ENCODE peak calls at places on chromosomes 12 and 14, in four cellular contexts. P, W, F and U are unnamed samples.

GRCh38 chr12:24746021-24746671 is 202.8 kb downstream of the BCAT1 start:
- DNase-seq in P (no peak), W (no peak), F (no peak), U (no peak)

GRCh38 chr14:72629534-72629933 is 264.4 kb downstream of the DPF3 start:
- DNase-seq in P (no peak), W (no peak), F (no peak), U (no peak)

GRCh38 chr12:110741795-110742717 is 635 bp downstream of the PPP1CC start:
- DNase-seq in P (no peak), W (peak; percentile 40), F (no peak), U (peak; percentile 41)

GRCh38 chr14:99415496-99416281 is 65.0 kb downstream of the SETD3 start:
- DNase-seq in P (peak; percentile 42), W (peak; percentile 50), F (peak; percentile 56), U (peak; percentile 74)

GRCh38 chr14:56131865-56132830 is 13.9 kb downstream of the PELI2 start:
- DNase-seq in P (no peak), W (no peak), F (no peak), U (no peak)

GRCh38 chr14:105335735-105336476 is 21.4 kb downstream of the PACS2 start:
- DNase-seq in P (no peak), W (no peak), F (no peak), U (no peak)

GRCh38 chr12:101181776-101182175 is 28.3 kb downstream of the SLC5A8 start:
- DNase-seq in P (no peak), W (no peak), F (no peak), U (no peak)

GRCh38 chr12:121325922-121326396 is 26.3 kb downstream of the ANAPC5 start:
- DNase-seq in P (no peak), W (peak; percentile 65), F (no peak), U (peak; percentile 26)

GRCh38 chr14:43356984-43357545 is 1150.0 kb downstream of the FSCB start:
- DNase-seq in P (no peak), W (no peak), F (no peak), U (no peak)

GRCh38 chr14:67491741-67492504 is 3.4 kb upstream of the TMEM229B start:
- DNase-seq in P (no peak), W (peak; percentile 71), F (no peak), U (no peak)

GRCh38 chr14:78005325-78005724 is 164.8 kb upstream of the NRXN3 start:
- DNase-seq in P (no peak), W (no peak), F (no peak), U (no peak)

GRCh38 chr14:64387738-64388532 is at the start of gene MTHFD1:
- DNase-seq in P (peak; percentile 99), W (peak; percentile 99), F (peak; percentile 93), U (peak; percentile 98)

GRCh38 chr12:54360717-54361456 is 3.4 kb downstream of the GPR84 start:
- DNase-seq in P (peak; percentile 88), W (peak; percentile 77), F (peak; percentile 81), U (peak; percentile 88)

GRCh38 chr12:50215033-50215432 is 47.9 kb upstream of the CERS5 start:
- DNase-seq in P (no peak), W (no peak), F (no peak), U (no peak)

GRCh38 chr12:62684586-62685295 is 218.1 kb downstream of the MON2 start:
- DNase-seq in P (peak; percentile 80), W (no peak), F (no peak), U (no peak)

DNA sequence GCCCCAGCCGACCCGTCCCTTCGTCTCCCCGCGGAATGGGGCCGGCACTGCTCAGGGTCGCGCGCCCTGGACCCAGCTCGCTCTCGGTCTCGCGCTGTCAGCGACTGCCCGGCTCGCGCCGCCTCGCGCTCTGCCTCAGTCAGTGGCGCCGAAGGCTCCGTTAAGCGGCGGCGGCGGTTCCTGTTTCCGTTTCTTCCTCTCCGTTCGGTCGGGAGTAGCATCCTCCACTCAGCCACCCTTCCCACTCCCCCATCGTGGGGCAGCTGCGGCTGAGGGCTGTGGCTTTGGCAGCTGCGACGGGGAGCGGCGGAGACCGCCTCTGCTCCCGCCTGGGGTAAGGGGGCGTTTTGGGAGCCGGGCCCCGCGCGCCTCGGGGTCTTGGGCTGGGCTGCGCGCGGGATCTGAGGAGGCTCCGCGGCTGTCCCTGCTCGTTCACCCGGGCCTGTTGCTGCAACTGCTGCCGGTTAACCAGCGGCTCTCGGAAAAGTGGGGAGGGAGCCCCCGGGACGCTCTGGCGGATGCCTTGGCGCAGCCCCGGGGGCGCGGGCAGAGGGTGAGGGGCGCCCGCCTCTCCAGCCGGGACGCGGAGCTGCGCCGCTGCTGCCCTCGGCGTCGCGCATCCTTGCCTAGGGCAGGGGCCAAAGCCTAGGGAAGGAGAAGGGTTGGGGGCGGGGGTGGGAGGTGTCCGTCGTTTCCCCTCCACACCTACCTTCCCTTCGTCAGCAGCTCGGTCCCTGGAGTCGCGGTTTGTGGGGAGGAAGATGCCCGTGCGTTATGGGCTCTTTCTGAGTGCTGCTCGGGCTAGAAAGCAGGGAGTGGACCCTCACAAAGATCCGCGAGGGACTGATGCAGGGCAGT is 580 bp downstream of the FUT8 start:
- DNase-seq in P (peak; percentile 16), W (no peak), F (no peak), U (peak; percentile 35)
- TF ChIP-seq CTCF in P (no peak), W (no peak), F (no peak), U (no peak)

GRCh38 chr12:114311966-114312365 is 94.0 kb downstream of the TBX5 start:
- DNase-seq in P (no peak), W (no peak), F (no peak), U (no peak)

GRCh38 chr12:114305446-114305845 is 100.5 kb downstream of the TBX5 start:
- DNase-seq in P (no peak), W (no peak), F (no peak), U (no peak)

GRCh38 chr12:114302606-114303005 is 103.3 kb downstream of the TBX5 start:
- DNase-seq in P (no peak), W (no peak), F (no peak), U (no peak)

GRCh38 chr12:114302117-114302516 is 103.8 kb downstream of the TBX5 start:
- DNase-seq in P (no peak), W (no peak), F (no peak), U (no peak)

GRCh38 chr12:114306646-114307045 is 99.3 kb downstream of the TBX5 start:
- DNase-seq in P (no peak), W (no peak), F (no peak), U (no peak)
- H3K27me3 ChIP-seq in P (no peaks in the 10 kb centered on the region), W (no peaks in the 10 kb centered on the region), F (no peaks in the 10 kb centered on the region), U (no peaks in the 10 kb centered on the region)

DNA sequence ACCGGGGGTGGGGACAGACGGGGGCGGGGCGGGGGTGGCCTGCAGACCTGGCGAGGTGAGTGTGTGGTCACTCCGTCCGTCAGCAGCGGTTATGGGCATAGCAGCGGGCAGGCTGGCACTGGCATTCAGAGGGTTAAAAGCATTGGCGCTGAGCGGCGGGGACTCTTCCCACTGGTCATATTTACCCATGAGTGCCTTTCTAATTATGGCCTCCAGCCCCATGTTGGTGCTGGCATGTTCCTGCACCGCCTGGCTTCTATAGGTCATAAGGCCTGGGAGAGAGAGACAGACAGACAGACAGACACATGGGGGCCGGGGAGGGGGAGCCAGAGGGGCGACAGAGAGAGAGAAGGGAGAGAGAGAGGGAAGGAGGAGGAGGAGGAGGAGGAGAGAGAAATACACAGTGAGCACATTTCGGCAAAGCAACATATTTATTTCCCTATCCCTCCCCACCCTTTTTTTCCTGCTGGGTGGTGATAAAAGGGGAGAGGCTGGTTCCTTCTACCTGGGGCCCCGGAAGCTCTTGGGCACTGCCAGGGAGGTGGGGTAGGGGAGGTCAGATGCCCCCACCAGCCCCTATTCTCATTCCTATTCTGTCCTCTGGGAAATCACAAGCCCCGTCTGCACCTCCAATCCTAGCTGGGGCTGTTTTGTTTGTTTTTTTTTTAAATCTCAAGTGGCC is 32.6 kb downstream of the RFLNA start:
- DNase-seq in P (no peak), W (no peak), F (no peak), U (no peak)
- H3K4me3 ChIP-seq in P (no peak overlapping the region), W (no peak overlapping the region), F (no peak overlapping the region), U (no peak overlapping the region)

GRCh38 chr12:74412607-74413230 is 124.9 kb upstream of the ATXN7L3B start:
- DNase-seq in P (no peak), W (no peak), F (no peak), U (no peak)
- TF ChIP-seq CTCF in P (no peak), W (no peak), F (peak; percentile 55), U (peak; percentile 24)

GRCh38 chr12:52577316-52577715 is 3.7 kb upstream of the KRT74 start:
- DNase-seq in P (no peak), W (no peak), F (no peak), U (no peak)
- H3K27me3 ChIP-seq in P (no peaks in the 10 kb centered on the region), W (no peaks in the 10 kb centered on the region), F (peaks cover 4% of the 10 kb centered on the region), U (no peaks in the 10 kb centered on the region)

DNA sequence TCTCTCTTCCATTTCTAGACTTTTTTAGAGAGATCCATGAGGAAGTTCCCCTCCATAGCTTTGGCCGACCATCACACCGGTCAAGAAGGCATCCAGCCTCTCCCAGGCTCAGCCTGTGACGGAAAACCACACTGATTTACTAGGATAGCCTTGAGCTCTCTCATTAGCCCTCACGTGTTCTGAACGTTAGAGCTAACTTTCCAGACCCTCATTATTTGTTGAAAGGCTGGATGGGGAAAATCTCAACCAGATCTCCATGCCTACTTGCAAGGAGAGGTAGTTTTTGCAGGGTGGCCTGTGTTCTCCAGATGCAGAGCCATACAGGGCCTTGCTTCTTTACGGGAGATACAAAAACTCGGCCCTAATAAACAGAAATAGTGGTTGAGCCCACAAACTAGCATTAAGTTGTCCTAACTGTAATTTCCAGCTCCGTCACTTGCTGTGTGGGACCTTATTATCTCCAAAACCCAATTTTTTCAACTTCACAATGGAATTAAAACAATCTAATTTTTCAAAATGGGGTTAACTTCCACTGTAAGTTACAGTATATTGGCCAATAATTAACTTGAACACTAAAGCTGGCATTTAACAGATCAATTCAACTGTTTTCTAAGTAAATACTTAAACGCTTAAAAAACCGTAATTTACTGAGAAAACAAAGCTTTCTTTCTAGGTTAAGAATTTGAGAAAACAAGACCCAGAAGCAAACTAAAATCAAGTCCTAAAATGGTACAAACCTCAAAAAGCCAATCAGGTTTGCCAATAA is 65.3 kb downstream of the KLHL28 start:
- DNase-seq in P (no peak), W (no peak), F (no peak), U (no peak)
- H3K4me3 ChIP-seq in P (no peak overlapping the region), W (peak overlapping the region; percentile 5), F (peak overlapping the region; percentile 62), U (peak overlapping the region; percentile 12)

DNA sequence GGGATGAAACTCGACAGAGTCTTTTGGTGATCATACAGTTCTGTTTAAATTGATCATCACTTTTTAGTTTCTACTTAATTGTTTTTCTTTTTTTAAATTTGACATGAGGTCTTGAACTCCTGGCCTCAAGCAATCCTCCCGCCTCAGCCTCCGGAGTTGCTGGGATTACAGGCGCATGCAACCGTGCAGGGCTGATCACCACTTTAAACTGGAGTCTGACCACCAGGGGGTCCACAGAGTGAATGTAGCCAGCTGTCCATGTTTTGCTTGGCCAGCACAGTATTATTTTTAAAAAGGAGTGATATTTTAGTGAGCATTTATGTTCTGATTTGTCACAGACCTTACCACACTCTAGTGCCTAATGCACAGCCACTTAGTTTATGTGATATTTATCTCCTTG is 10.7 kb downstream of the DAAM1 start:
- DNase-seq in P (no peak), W (no peak), F (no peak), U (no peak)
- TF ChIP-seq CTCF in P (no peak), W (no peak), F (no peak), U (no peak)

GRCh38 chr14:70189678-70190077 is 927 bp upstream of the SLC8A3 start:
- DNase-seq in P (no peak), W (no peak), F (no peak), U (no peak)
- H3K27me3 ChIP-seq in P (no peaks in the 10 kb centered on the region), W (no peaks in the 10 kb centered on the region), F (no peaks in the 10 kb centered on the region), U (peaks cover 1% of the 10 kb centered on the region)

GRCh38 chr14:38207830-38208815 is at the start of gene SSTR1:
- DNase-seq in P (no peak), W (peak; percentile 89), F (no peak), U (peak; percentile 84)
- H3K4me3 ChIP-seq in P (peak within 1 kb of the TSS; percentile 9), W (peak within 1 kb of the TSS; percentile 47), F (no peak within 1 kb of the TSS), U (peak within 1 kb of the TSS; percentile 49)